ENCODE peak calls at places on chromosome 13, in six cellular contexts. One of them, this sample, is unnamed.
A peak's percentile ranks its signal among the peaks of the same experiment; 100 is the strongest.

GRCh38 chr13:100363351-100363750 is 225.2 kb downstream of the GGACT start:
- DNase-seq in choroid plexus epithelial cell: peak; percentile 94
- DNase-seq in WERI-Rb-1: no peak
- DNase-seq in nephron progenitor cell: no peak
- DNase-seq in neural crest cell: no peak
- DNase-seq in left ventricle myocardium inferior: no peak
- DNase-seq in this sample: no peak

GRCh38 chr13:105848494-105848893 is 687.0 kb downstream of the EFNB2 start:
- DNase-seq in choroid plexus epithelial cell: no peak
- DNase-seq in WERI-Rb-1: no peak
- DNase-seq in nephron progenitor cell: no peak
- DNase-seq in neural crest cell: no peak
- DNase-seq in left ventricle myocardium inferior: no peak
- DNase-seq in this sample: no peak

GRCh38 chr13:51518847-51519246 is 65.4 kb upstream of the WDFY2 start:
- DNase-seq in choroid plexus epithelial cell: no peak
- DNase-seq in WERI-Rb-1: no peak
- DNase-seq in nephron progenitor cell: no peak
- DNase-seq in neural crest cell: no peak
- DNase-seq in left ventricle myocardium inferior: no peak
- DNase-seq in this sample: no peak

GRCh38 chr13:112531263-112531794 is 56.6 kb downstream of the TUBGCP3 start:
- DNase-seq in choroid plexus epithelial cell: no peak
- DNase-seq in WERI-Rb-1: no peak
- DNase-seq in nephron progenitor cell: no peak
- DNase-seq in neural crest cell: no peak
- DNase-seq in left ventricle myocardium inferior: no peak
- DNase-seq in this sample: no peak

GRCh38 chr13:77701305-77701704 is 3.8 kb downstream of the SLAIN1 start:
- DNase-seq in choroid plexus epithelial cell: no peak
- DNase-seq in WERI-Rb-1: no peak
- DNase-seq in nephron progenitor cell: no peak
- DNase-seq in neural crest cell: no peak
- DNase-seq in left ventricle myocardium inferior: no peak
- DNase-seq in this sample: no peak

GRCh38 chr13:95862401-95862800 is 185.5 kb downstream of the DNAJC3 start:
- DNase-seq in choroid plexus epithelial cell: no peak
- DNase-seq in WERI-Rb-1: no peak
- DNase-seq in nephron progenitor cell: no peak
- DNase-seq in neural crest cell: no peak
- DNase-seq in left ventricle myocardium inferior: no peak
- DNase-seq in this sample: no peak

GRCh38 chr13:23513460-23513859 is 56.8 kb upstream of the TNFRSF19 start:
- DNase-seq in choroid plexus epithelial cell: no peak
- DNase-seq in WERI-Rb-1: no peak
- DNase-seq in nephron progenitor cell: no peak
- DNase-seq in neural crest cell: no peak
- DNase-seq in left ventricle myocardium inferior: no peak
- DNase-seq in this sample: no peak

GRCh38 chr13:60453490-60453889 is 56.5 kb downstream of the TDRD3 start:
- DNase-seq in choroid plexus epithelial cell: peak; percentile 64
- DNase-seq in WERI-Rb-1: no peak
- DNase-seq in nephron progenitor cell: no peak
- DNase-seq in neural crest cell: no peak
- DNase-seq in left ventricle myocardium inferior: no peak
- DNase-seq in this sample: no peak

GRCh38 chr13:84430015-84430414 is 547.7 kb upstream of the SLITRK1 start:
- DNase-seq in choroid plexus epithelial cell: peak; percentile 67
- DNase-seq in WERI-Rb-1: no peak
- DNase-seq in nephron progenitor cell: no peak
- DNase-seq in neural crest cell: no peak
- DNase-seq in left ventricle myocardium inferior: no peak
- DNase-seq in this sample: no peak

GRCh38 chr13:40681341-40682051 is 15.1 kb upstream of the FOXO1 start:
- DNase-seq in choroid plexus epithelial cell: peak; percentile 58
- DNase-seq in WERI-Rb-1: no peak
- DNase-seq in nephron progenitor cell: no peak
- DNase-seq in neural crest cell: no peak
- DNase-seq in left ventricle myocardium inferior: no peak
- DNase-seq in this sample: peak; percentile 67

GRCh38 chr13:99984463-99985242 is 3.1 kb downstream of the ZIC2 start:
- DNase-seq in choroid plexus epithelial cell: peak; percentile 63
- DNase-seq in WERI-Rb-1: peak; percentile 44
- DNase-seq in nephron progenitor cell: no peak
- DNase-seq in neural crest cell: no peak
- DNase-seq in left ventricle myocardium inferior: no peak
- DNase-seq in this sample: peak; percentile 84

GRCh38 chr13:101706651-101707050 is 254.2 kb downstream of the ITGBL1 start:
- DNase-seq in choroid plexus epithelial cell: peak; percentile 99
- DNase-seq in WERI-Rb-1: no peak
- DNase-seq in nephron progenitor cell: no peak
- DNase-seq in neural crest cell: no peak
- DNase-seq in left ventricle myocardium inferior: no peak
- DNase-seq in this sample: no peak

GRCh38 chr13:42957881-42958280 is 34.2 kb downstream of the EPSTI1 start:
- DNase-seq in choroid plexus epithelial cell: no peak
- DNase-seq in WERI-Rb-1: peak; percentile 5
- DNase-seq in nephron progenitor cell: no peak
- DNase-seq in neural crest cell: no peak
- DNase-seq in left ventricle myocardium inferior: no peak
- DNase-seq in this sample: no peak

GRCh38 chr13:19861762-19862161 is 1.7 kb downstream of the ZMYM5 start:
- DNase-seq in choroid plexus epithelial cell: no peak
- DNase-seq in WERI-Rb-1: no peak
- DNase-seq in nephron progenitor cell: no peak
- DNase-seq in neural crest cell: no peak
- DNase-seq in left ventricle myocardium inferior: no peak
- DNase-seq in this sample: no peak

GRCh38 chr13:104365430-104365829 is 1299.2 kb upstream of the SLC10A2 start:
- DNase-seq in choroid plexus epithelial cell: no peak
- DNase-seq in WERI-Rb-1: no peak
- DNase-seq in nephron progenitor cell: no peak
- DNase-seq in neural crest cell: no peak
- DNase-seq in left ventricle myocardium inferior: no peak
- DNase-seq in this sample: no peak

GRCh38 chr13:51044023-51044665 is 66.9 kb downstream of the C13orf42 start:
- DNase-seq in choroid plexus epithelial cell: no peak
- DNase-seq in WERI-Rb-1: peak; percentile 25
- DNase-seq in nephron progenitor cell: no peak
- DNase-seq in neural crest cell: no peak
- DNase-seq in left ventricle myocardium inferior: no peak
- DNase-seq in this sample: peak; percentile 74

GRCh38 chr13:74128171-74128767 is 5.9 kb downstream of the KLF12 start:
- DNase-seq in choroid plexus epithelial cell: peak; percentile 83
- DNase-seq in WERI-Rb-1: no peak
- DNase-seq in nephron progenitor cell: peak; percentile 36
- DNase-seq in neural crest cell: no peak
- DNase-seq in left ventricle myocardium inferior: no peak
- DNase-seq in this sample: no peak

GRCh38 chr13:31001647-31002046 is 69.2 kb downstream of the TEX26 start:
- DNase-seq in choroid plexus epithelial cell: peak; percentile 22
- DNase-seq in WERI-Rb-1: no peak
- DNase-seq in nephron progenitor cell: no peak
- DNase-seq in neural crest cell: no peak
- DNase-seq in left ventricle myocardium inferior: no peak
- DNase-seq in this sample: no peak

GRCh38 chr13:77733674-77734073 is 36.2 kb downstream of the SLAIN1 start:
- DNase-seq in choroid plexus epithelial cell: no peak
- DNase-seq in WERI-Rb-1: peak; percentile 57
- DNase-seq in nephron progenitor cell: no peak
- DNase-seq in neural crest cell: no peak
- DNase-seq in left ventricle myocardium inferior: no peak
- DNase-seq in this sample: no peak

GRCh38 chr13:45055198-45055901 is 65.0 kb upstream of the GTF2F2 start:
- DNase-seq in choroid plexus epithelial cell: peak; percentile 90
- DNase-seq in WERI-Rb-1: no peak
- DNase-seq in nephron progenitor cell: no peak
- DNase-seq in neural crest cell: no peak
- DNase-seq in left ventricle myocardium inferior: no peak
- DNase-seq in this sample: no peak

GRCh38 chr13:95253033-95253432 is 48.2 kb downstream of the ABCC4 start:
- DNase-seq in choroid plexus epithelial cell: no peak
- DNase-seq in WERI-Rb-1: no peak
- DNase-seq in nephron progenitor cell: no peak
- DNase-seq in neural crest cell: no peak
- DNase-seq in left ventricle myocardium inferior: no peak
- DNase-seq in this sample: no peak

GRCh38 chr13:48078251-48078656 is 16.6 kb downstream of the MED4 start:
- DNase-seq in choroid plexus epithelial cell: peak; percentile 37
- DNase-seq in WERI-Rb-1: no peak
- DNase-seq in nephron progenitor cell: no peak
- DNase-seq in neural crest cell: no peak
- DNase-seq in left ventricle myocardium inferior: no peak
- DNase-seq in this sample: no peak

DNA sequence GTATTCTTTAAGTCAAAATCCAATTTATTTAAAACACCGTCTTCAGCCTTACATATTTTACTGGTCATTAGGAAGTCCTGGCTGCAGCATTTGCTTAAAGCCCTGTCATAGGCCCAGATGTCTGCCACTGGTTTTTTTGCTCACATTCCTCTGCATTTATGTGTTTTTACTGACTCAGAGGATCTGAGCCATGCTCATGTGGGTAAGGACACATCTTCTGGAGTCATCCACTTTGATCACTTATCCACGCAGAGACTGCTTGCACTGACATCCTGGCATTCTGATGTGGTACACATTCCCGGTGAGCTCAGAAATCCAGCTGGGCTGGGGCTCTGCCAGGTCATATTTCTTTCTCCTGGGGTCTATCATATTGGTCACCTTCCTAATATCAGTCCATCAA is 531.7 kb upstream of the ARGLU1 start:
- DNase-seq in choroid plexus epithelial cell: peak; percentile 45
- DNase-seq in WERI-Rb-1: no peak
- DNase-seq in nephron progenitor cell: no peak
- DNase-seq in neural crest cell: no peak
- DNase-seq in left ventricle myocardium inferior: no peak
- DNase-seq in this sample: no peak
- TF ChIP-seq CTCF in choroid plexus epithelial cell: no peak
- TF ChIP-seq CTCF in WERI-Rb-1: no peak
- TF ChIP-seq CTCF in nephron progenitor cell: no peak
- TF ChIP-seq CTCF in neural crest cell: no peak
- TF ChIP-seq CTCF in left ventricle myocardium inferior: no peak
- TF ChIP-seq CTCF in this sample: no peak

DNA sequence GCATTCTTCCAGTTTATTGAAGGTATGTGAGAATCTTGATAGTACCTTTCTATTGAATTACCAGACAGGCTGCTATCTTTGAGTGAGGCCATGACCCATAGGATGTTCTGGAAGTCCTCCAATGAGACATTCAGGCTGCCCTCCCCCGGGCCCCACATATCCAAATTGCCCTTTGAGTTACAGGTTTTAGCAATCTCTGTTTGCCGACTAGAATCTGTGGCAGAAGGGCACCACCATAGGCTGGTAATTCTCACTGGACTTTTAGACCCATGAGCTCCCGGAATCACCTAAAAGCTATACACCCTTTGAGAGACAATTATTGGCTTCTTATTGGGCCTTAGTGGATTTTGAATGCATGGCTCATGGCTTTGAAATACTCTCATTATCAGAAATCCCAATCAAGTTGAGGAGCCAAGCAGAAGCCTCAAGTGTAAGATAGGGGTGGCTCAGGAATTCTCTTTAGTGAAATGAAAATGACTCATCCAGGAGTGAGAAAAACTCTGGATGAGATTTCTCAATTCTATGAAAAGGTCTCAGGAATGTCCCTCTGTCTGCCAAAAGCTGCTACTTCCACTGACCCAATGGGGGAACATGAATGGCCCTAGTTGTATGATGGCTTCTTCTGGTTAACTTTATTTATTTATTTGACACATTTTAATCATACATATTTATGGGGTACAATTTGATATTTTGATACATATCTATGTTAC is 172.1 kb upstream of the CSNK1A1L start:
- DNase-seq in choroid plexus epithelial cell: peak; percentile 18
- DNase-seq in WERI-Rb-1: no peak
- DNase-seq in nephron progenitor cell: no peak
- DNase-seq in neural crest cell: no peak
- DNase-seq in left ventricle myocardium inferior: no peak
- DNase-seq in this sample: no peak
- TF ChIP-seq CTCF in choroid plexus epithelial cell: no peak
- TF ChIP-seq CTCF in WERI-Rb-1: no peak
- TF ChIP-seq CTCF in nephron progenitor cell: no peak
- TF ChIP-seq CTCF in neural crest cell: no peak
- TF ChIP-seq CTCF in left ventricle myocardium inferior: no peak
- TF ChIP-seq CTCF in this sample: no peak

DNA sequence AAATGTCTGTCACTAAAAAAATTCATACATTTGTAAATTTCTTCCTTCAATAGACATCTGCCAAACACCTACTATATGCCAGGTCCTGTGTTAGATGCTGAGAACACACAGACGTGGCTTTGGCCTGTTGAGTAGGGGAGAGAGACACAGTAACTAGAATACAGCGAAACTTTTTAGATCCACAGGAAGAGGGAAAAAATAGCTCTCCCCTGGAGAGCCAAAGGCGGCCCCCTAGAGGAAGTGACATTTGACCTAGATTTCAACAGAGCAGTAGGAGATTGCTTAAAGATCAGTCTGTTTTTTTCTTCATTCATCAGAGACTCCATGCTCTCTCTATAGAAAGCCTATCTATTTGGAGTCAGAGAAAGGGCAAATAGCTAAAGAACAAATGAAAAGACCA is 11.3 kb downstream of the LCP1 start:
- DNase-seq in choroid plexus epithelial cell: peak; percentile 68
- DNase-seq in WERI-Rb-1: no peak
- DNase-seq in nephron progenitor cell: no peak
- DNase-seq in neural crest cell: peak; percentile 22
- DNase-seq in left ventricle myocardium inferior: no peak
- DNase-seq in this sample: no peak
- TF ChIP-seq CTCF in choroid plexus epithelial cell: no peak
- TF ChIP-seq CTCF in WERI-Rb-1: no peak
- TF ChIP-seq CTCF in nephron progenitor cell: no peak
- TF ChIP-seq CTCF in neural crest cell: no peak
- TF ChIP-seq CTCF in left ventricle myocardium inferior: no peak
- TF ChIP-seq CTCF in this sample: no peak

DNA sequence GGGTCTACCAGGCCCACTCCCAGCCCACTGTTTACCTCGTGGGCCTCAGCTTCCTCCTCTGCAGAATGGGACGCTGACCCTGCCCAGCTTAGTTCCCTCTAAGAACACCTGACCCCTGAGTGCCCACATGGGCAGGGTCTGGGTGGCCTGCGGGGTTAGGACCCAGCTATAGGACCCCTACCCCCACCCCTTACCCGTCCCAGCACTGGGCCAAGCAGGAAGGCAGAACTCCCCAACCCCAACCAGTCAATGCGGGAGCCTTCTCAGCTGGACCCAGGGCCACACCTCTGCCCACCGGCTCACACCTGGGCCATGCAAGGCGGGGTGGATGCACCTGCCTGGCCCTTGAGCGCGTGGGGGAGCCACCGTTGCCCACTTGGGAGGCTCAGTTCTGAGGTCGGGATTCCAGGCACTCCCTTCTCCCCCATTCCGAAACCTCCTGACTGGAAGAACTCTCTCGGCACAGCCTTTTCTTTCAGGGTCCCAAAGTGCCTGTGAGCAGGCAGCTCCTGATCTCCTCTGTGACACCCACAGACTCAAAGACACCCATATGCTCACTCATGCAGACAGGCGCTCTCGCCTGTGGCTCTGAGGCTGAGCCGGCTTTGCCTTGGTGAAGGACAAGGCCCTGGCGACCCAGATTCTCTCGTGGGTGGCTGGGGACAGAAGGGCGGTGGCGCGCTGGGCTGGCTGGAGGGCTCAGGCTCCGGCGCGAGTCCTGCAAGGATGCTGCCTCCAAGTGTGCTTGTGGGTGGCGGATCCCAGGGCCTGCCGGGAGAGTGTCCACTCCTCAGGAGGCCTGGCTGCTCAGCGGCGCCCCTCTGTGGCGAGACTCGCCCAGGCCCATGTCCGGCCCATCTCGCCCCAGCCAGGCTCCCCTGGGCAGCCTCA is 27.9 kb upstream of the PARP4 start:
- DNase-seq in choroid plexus epithelial cell: peak; percentile 29
- DNase-seq in WERI-Rb-1: peak; percentile 63
- DNase-seq in nephron progenitor cell: peak; percentile 33
- DNase-seq in neural crest cell: peak; percentile 20
- DNase-seq in left ventricle myocardium inferior: no peak
- DNase-seq in this sample: no peak
- TF ChIP-seq CTCF in choroid plexus epithelial cell: peak; percentile 56
- TF ChIP-seq CTCF in WERI-Rb-1: peak; percentile 84
- TF ChIP-seq CTCF in nephron progenitor cell: peak; percentile 29
- TF ChIP-seq CTCF in neural crest cell: peak; percentile 33
- TF ChIP-seq CTCF in left ventricle myocardium inferior: peak; percentile 40
- TF ChIP-seq CTCF in this sample: peak; percentile 30